ENCODE peak calls at places on chromosomes 12 and 14, in seven cellular contexts. X is H1, F is GM04504, S is mesenchymal stem cell, Q is body of pancreas, A is left cardiac atrium, W is NCI-H187. J is an unnamed sample.

GRCh38 chr12:48997719-48998496 is 1.3 kb downstream of the DDN start:
- DNase-seq in X (no peak), F (no peak), S (peak; percentile 29), Q (no peak), A (peak; percentile 32), W (no peak), J (peak; percentile 31)

GRCh38 chr12:65993173-65993572 is 137.4 kb downstream of the LLPH start:
- DNase-seq in X (no peak), F (no peak), S (no peak), Q (no peak), A (no peak), W (no peak), J (no peak)

GRCh38 chr12:108240928-108241327 is 98.2 kb downstream of the CMKLR1 start:
- DNase-seq in X (no peak), F (no peak), S (no peak), Q (no peak), A (no peak), W (no peak), J (no peak)

GRCh38 chr12:20403230-20403629 is 34.9 kb downstream of the PDE3A start:
- DNase-seq in X (no peak), F (no peak), S (no peak), Q (no peak), A (no peak), W (no peak), J (no peak)

GRCh38 chr14:104981699-104982541 is 3.7 kb upstream of the CLBA1 start:
- DNase-seq in X (no peak), F (no peak), S (no peak), Q (no peak), A (peak; percentile 13), W (no peak), J (no peak)

GRCh38 chr14:31930493-31931225 is 146.4 kb upstream of the ARHGAP5 start:
- DNase-seq in X (no peak), F (no peak), S (peak; percentile 75), Q (no peak), A (no peak), W (no peak), J (no peak)

GRCh38 chr12:92080390-92081285 is 65.0 kb downstream of the BTG1 start:
- DNase-seq in X (no peak), F (peak; percentile 93), S (peak; percentile 85), Q (no peak), A (no peak), W (no peak), J (no peak)

GRCh38 chr14:32311294-32312009 is 17.6 kb upstream of the AKAP6 start:
- DNase-seq in X (no peak), F (no peak), S (no peak), Q (no peak), A (no peak), W (no peak), J (no peak)

GRCh38 chr14:94670692-94671285 is 58.6 kb downstream of the SERPINA3 start:
- DNase-seq in X (no peak), F (no peak), S (no peak), Q (no peak), A (no peak), W (no peak), J (no peak)

GRCh38 chr12:26255893-26256645 is 60.7 kb downstream of the SSPN start:
- DNase-seq in X (no peak), F (no peak), S (no peak), Q (no peak), A (no peak), W (no peak), J (no peak)

GRCh38 chr12:4908694-4909396 is 860 bp upstream of the KCNA1 start:
- DNase-seq in X (peak; percentile 90), F (no peak), S (no peak), Q (no peak), A (no peak), W (no peak), J (peak; percentile 10)

GRCh38 chr14:79614443-79614842 is 596.9 kb downstream of the DIO2 start:
- DNase-seq in X (no peak), F (no peak), S (no peak), Q (no peak), A (no peak), W (no peak), J (no peak)

GRCh38 chr12:109892748-109893147 is 7.3 kb upstream of the TCHP start:
- DNase-seq in X (no peak), F (no peak), S (no peak), Q (no peak), A (no peak), W (no peak), J (no peak)

GRCh38 chr14:75204106-75204505 is 27.7 kb upstream of the TMED10 start:
- DNase-seq in X (no peak), F (no peak), S (peak; percentile 54), Q (no peak), A (no peak), W (no peak), J (no peak)

GRCh38 chr12:52790427-52791270 is 5.3 kb downstream of the KRT3 start:
- DNase-seq in X (no peak), F (no peak), S (no peak), Q (no peak), A (no peak), W (no peak), J (no peak)

GRCh38 chr12:115132906-115133305 is 448.9 kb upstream of the TBX3 start:
- DNase-seq in X (no peak), F (no peak), S (no peak), Q (no peak), A (no peak), W (no peak), J (no peak)

GRCh38 chr12:116529048-116529447 is 30.1 kb upstream of the MAP1LC3B2 start:
- DNase-seq in X (no peak), F (peak; percentile 62), S (peak; percentile 53), Q (peak; percentile 54), A (no peak), W (no peak), J (no peak)

GRCh38 chr14:68966872-68967301 is 12.2 kb downstream of the ACTN1 start:
- DNase-seq in X (no peak), F (no peak), S (no peak), Q (no peak), A (no peak), W (no peak), J (peak; percentile 17)